ENCODE peak calls at places on chromosomes 12 and 14, in five cellular contexts. J is A549, V is GM12878, N is SK-N-SH, S is K562. Q is an unnamed sample.
A peak's percentile ranks its signal among the peaks of the same experiment; 100 is the strongest.

GRCh38 chr12:19872745-19873144 is 433.5 kb downstream of the AEBP2 start:
- DNase-seq in J (no peak), V (no peak), N (no peak), S (no peak), Q (no peak)

GRCh38 chr12:85755760-85756159 is 80.4 kb downstream of the RASSF9 start:
- DNase-seq in J (no peak), V (no peak), N (no peak), S (no peak), Q (peak; percentile 0)

GRCh38 chr12:66210840-66211239 is 21.8 kb downstream of the IRAK3 start:
- DNase-seq in J (no peak), V (no peak), N (no peak), S (no peak), Q (no peak)

GRCh38 chr14:52314521-52315354 is 626 bp downstream of the PTGER2 start:
- DNase-seq in J (peak; percentile 27), V (no peak), N (peak; percentile 73), S (no peak), Q (peak; percentile 32)

GRCh38 chr12:57896437-57897201 is 44.7 kb upstream of the ATP23 start:
- DNase-seq in J (peak; percentile 62), V (no peak), N (peak; percentile 82), S (no peak), Q (peak; percentile 64)

GRCh38 chr14:91350813-91351507 is 66.7 kb downstream of the CCDC88C start:
- DNase-seq in J (no peak), V (peak; percentile 91), N (no peak), S (no peak), Q (no peak)

GRCh38 chr12:57491393-57492280 is 3.8 kb downstream of the MARS1 start:
- DNase-seq in J (peak; percentile 51), V (no peak), N (no peak), S (peak; percentile 32), Q (no peak)

GRCh38 chr12:619346-619745 is 43.9 kb downstream of the NINJ2 start:
- DNase-seq in J (no peak), V (no peak), N (no peak), S (no peak), Q (no peak)

GRCh38 chr14:104322531-104323466 is 184.4 kb downstream of the KIF26A start:
- DNase-seq in J (no peak), V (no peak), N (no peak), S (no peak), Q (no peak)

GRCh38 chr12:93128332-93128707 is 199.2 kb upstream of the EEA1 start:
- DNase-seq in J (no peak), V (no peak), N (no peak), S (no peak), Q (no peak)

GRCh38 chr12:79085106-79085682 is 220.6 kb downstream of the SYT1 start:
- DNase-seq in J (no peak), V (no peak), N (no peak), S (no peak), Q (no peak)

GRCh38 chr12:94801736-94802135 is 151.4 kb upstream of the TMCC3 start:
- DNase-seq in J (no peak), V (no peak), N (no peak), S (no peak), Q (no peak)

GRCh38 chr14:64986578-64987571 is at the start of gene FNTB:
- DNase-seq in J (peak; percentile 98), V (peak; percentile 94), N (peak; percentile 92), S (peak; percentile 93), Q (peak; percentile 97)

GRCh38 chr14:74909501-74909900 is 13.6 kb downstream of the RPS6KL1 start:
- DNase-seq in J (no peak), V (no peak), N (no peak), S (no peak), Q (no peak)
- TF ChIP-seq RCOR1 in J (no peak), V (no peak), N (no peak), S (no peak), Q (no peak)

DNA sequence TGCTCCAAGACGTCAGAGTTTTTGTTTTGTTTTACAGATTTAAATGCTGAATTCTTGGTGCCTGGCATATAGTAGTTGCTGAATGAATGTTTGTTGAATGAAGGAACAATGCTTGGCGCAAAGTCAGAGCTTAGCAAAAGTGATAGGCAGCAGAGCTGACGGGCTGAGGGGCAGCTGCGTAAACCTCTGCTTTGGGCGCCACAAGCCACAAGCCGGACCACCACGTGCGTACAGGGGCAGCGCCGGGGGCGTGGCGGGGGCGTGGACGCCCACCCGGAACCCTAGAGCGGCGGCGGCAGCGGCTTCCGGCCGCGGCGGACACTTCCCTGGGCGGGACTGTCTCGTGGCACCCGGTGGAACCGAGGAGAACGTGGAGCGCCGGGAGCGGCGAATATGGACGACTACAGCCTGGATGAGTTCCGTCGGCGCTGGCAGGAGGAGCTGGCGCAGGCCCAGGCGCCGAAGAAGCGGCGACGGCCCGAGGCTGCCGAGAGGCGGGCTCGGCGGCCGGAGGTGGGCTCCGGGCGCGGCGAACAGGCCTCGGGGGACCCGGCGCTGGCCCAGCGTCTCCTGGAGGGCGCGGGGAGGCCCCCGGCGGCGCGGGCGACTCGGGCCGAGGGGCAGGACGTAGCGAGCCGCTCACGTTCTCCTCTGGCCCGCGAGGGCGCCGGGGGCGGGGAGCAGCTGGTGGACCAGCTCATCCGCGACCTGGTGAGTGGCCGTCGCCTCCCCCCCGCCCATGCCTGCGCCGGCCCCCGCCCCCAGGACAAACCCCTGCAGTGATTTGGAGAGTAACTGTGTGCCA is at the start of gene FBXW8:
- DNase-seq in J (peak; percentile 87), V (no peak), N (peak; percentile 96), S (peak; percentile 87), Q (peak; percentile 66)
- TF ChIP-seq RCOR1 in J (no peak), V (no peak), N (peak; percentile 16), S (no peak), Q (no peak)

GRCh38 chr12:111458773-111459172 is 53.0 kb downstream of the SH2B3 start:
- DNase-seq in J (no peak), V (no peak), N (no peak), S (no peak), Q (no peak)
- TF ChIP-seq RCOR1 in J (no peak), V (no peak), N (no peak), S (no peak), Q (no peak)

GRCh38 chr12:124557518-124558223 is 9.7 kb downstream of the NCOR2 start:
- DNase-seq in J (no peak), V (no peak), N (peak; percentile 86), S (no peak), Q (no peak)
- TF ChIP-seq RCOR1 in J (no peak), V (no peak), N (no peak), S (no peak), Q (no peak)

GRCh38 chr14:92487513-92488133 is 26.0 kb upstream of the RIN3 start:
- DNase-seq in J (no peak), V (no peak), N (no peak), S (no peak), Q (no peak)
- TF ChIP-seq RCOR1 in J (no peak), V (no peak), N (no peak), S (no peak), Q (no peak)

GRCh38 chr12:2092890-2093289 is 40.1 kb downstream of the CACNA1C start:
- DNase-seq in J (no peak), V (no peak), N (no peak), S (no peak), Q (peak; percentile 36)
- TF ChIP-seq RCOR1 in J (no peak), V (no peak), N (no peak), S (no peak), Q (no peak)

DNA sequence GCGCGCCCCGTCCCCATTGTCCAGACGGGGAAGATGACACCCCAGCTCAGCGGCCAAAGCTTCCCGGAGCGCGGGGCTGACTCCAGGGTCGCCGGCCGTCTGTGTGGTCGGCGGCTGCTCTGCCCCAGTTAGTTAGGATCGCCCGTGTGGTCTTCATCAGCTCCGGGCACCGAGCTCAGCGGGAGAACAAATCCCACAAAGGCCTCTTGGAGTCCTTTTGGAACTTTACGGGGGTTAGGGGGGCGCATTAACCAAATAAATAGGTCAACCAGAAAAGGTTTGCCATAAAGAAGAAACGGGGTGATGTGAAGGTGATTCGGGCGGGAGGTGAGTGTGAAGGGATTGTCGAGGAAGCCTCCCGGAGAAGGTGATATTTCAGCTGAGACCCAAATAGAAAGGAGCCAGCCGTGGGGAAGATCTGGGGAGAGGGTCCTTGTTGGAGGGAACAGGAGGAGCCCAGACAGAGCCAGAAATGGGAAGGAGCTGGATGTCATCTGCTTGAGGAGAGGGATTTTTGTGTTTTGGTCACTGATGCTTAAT is 697 bp downstream of the ATP6V0A2 start:
- DNase-seq in J (no peak), V (no peak), N (no peak), S (peak; percentile 12), Q (no peak)
- TF ChIP-seq RCOR1 in J (no peak), V (no peak), N (no peak), S (no peak), Q (no peak)

GRCh38 chr12:26271889-26272492 is 76.6 kb downstream of the SSPN start:
- DNase-seq in J (no peak), V (peak; percentile 69), N (no peak), S (peak; percentile 52), Q (peak; percentile 96)
- TF ChIP-seq RCOR1 in J (no peak), V (no peak), N (no peak), S (no peak), Q (no peak)